ENCODE peak calls at places on chromosomes 7 and 10, in four cellular contexts. F is activated CD4-positive, CD25-positive, alpha-beta regulatory T cell treated with anti-CD3 and anti-CD28 coated beads, Interleukin-2, amount 50 U/mL, for 72 hours; K is HFF-Myc; L is activated T-cell treated with anti-CD3 and anti-CD28 coated beads for 24 hours. E is an unnamed sample.
A peak's percentile ranks its signal among the peaks of the same experiment; 100 is the strongest.

GRCh38 chr10:85594239-85594638 is 772.4 kb downstream of the GRID1 start:
- DNase-seq in K (no peak), L (no peak), F (no peak), E (no peak)

GRCh38 chr7:39761435-39761834 is 138.1 kb downstream of the RALA start:
- DNase-seq in K (no peak), F (no peak), L (no peak), E (no peak)

GRCh38 chr7:1078985-1079384 is 8.9 kb upstream of the GPER1 start:
- DNase-seq in K (no peak), L (no peak), F (no peak), E (no peak)

GRCh38 chr10:33963656-33964175 is 629.2 kb upstream of the NRP1 start:
- DNase-seq in F (no peak), K (no peak), L (no peak), E (no peak)

GRCh38 chr10:22500567-22501369 is 155.5 kb downstream of the SPAG6 start:
- DNase-seq in L (no peak), K (no peak), F (no peak), E (peak; percentile 65)

GRCh38 chr7:1251796-1252542 is 19.3 kb downstream of the UNCX start:
- DNase-seq in K (no peak), F (no peak), L (no peak), E (no peak)

GRCh38 chr10:52318822-52319464 is 4.9 kb downstream of the DKK1 start:
- DNase-seq in L (no peak), K (peak; percentile 90), F (no peak), E (no peak)

GRCh38 chr10:44009891-44010290 is 361.2 kb upstream of the ZNF32 start:
- DNase-seq in F (no peak), K (no peak), L (no peak), E (no peak)

GRCh38 chr10:38147686-38148085 is 53.5 kb downstream of the ZNF37A start:
- DNase-seq in K (no peak), L (no peak), F (no peak), E (no peak)

GRCh38 chr7:3430588-3430987 is 129.5 kb downstream of the SDK1 start:
- DNase-seq in K (no peak), F (no peak), L (no peak), E (no peak)

GRCh38 chr7:148135997-148136396 is 454.6 kb upstream of the C7orf33 start:
- DNase-seq in L (no peak), F (no peak), K (no peak), E (no peak)

GRCh38 chr7:139108256-139109187 is 998 bp downstream of the ZC3HAV1 start:
- DNase-seq in L (no peak), K (no peak), F (no peak), E (no peak)

GRCh38 chr10:48458662-48459048 is 146.2 kb downstream of the ARHGAP22 start:
- DNase-seq in F (no peak), L (no peak), K (no peak), E (no peak)

GRCh38 chr7:53101026-53101425 is 65.6 kb downstream of the POM121L12 start:
- DNase-seq in F (no peak), L (no peak), K (no peak), E (no peak)

GRCh38 chr10:84267503-84268126 is 22.8 kb downstream of the RGR start:
- DNase-seq in K (no peak), L (peak; percentile 61), F (peak; percentile 71), E (no peak)

GRCh38 chr7:39589323-39590111 is 23.3 kb downstream of the YAE1 start:
- DNase-seq in L (peak; percentile 69), K (peak; percentile 42), F (no peak), E (no peak)

GRCh38 chr10:323651-324293 is 188.5 kb downstream of the ZMYND11 start:
- DNase-seq in F (peak; percentile 45), L (no peak), K (peak; percentile 88), E (peak; percentile 54)

GRCh38 chr7:106504620-106505019 is 156.3 kb downstream of the CCDC71L start:
- DNase-seq in F (no peak), K (no peak), L (peak; percentile 33), E (no peak)

GRCh38 chr10:102657984-102658724 is 13.9 kb downstream of the TRIM8 start:
- DNase-seq in K (no peak), F (no peak), L (no peak), E (no peak)

GRCh38 chr10:58319599-58319998 is 15.2 kb upstream of the UBE2D1 start:
- DNase-seq in L (no peak), F (no peak), K (no peak), E (no peak)

GRCh38 chr10:112907893-112908292 is 42.2 kb upstream of the TCF7L2 start:
- DNase-seq in L (no peak), K (no peak), F (no peak), E (no peak)

GRCh38 chr7:25469669-25470068 is 241.4 kb upstream of the NPVF start:
- DNase-seq in K (no peak), F (no peak), L (no peak), E (no peak)

GRCh38 chr10:76881477-76882220 is 756.0 kb downstream of the KCNMA1 start:
- DNase-seq in K (peak; percentile 26), F (no peak), L (no peak), E (no peak)